ENCODE peak calls at places on chromosomes 4 and X, in nine cellular contexts. One of them, this sample, is unnamed.

GRCh38 chrX:136192839-136193414 is 45.6 kb downstream of the FHL1 start:
- DNase-seq in retinal pigment epithelial cell: no peak
- DNase-seq in upper lobe of right lung: no peak
- DNase-seq in heart left ventricle: no peak
- DNase-seq in lower leg skin: no peak
- DNase-seq in esophagus squamous epithelium: no peak
- DNase-seq in bronchial epithelial cell: no peak
- DNase-seq in OCI-LY7: no peak
- DNase-seq in fibroblast of lung: no peak
- DNase-seq in this sample: no peak

GRCh38 chrX:1518512-1518911 is 18.5 kb downstream of the P2RY8 start:
- DNase-seq in lower leg skin: peak
- DNase-seq in retinal pigment epithelial cell: no peak
- DNase-seq in esophagus squamous epithelium: no peak
- DNase-seq in OCI-LY7: peak
- DNase-seq in upper lobe of right lung: no peak
- DNase-seq in bronchial epithelial cell: no peak
- DNase-seq in fibroblast of lung: no peak
- DNase-seq in heart left ventricle: no peak
- DNase-seq in this sample: no peak

GRCh38 chr4:107279729-107280128 is 243.6 kb upstream of the DKK2 start:
- DNase-seq in fibroblast of lung: peak
- DNase-seq in esophagus squamous epithelium: no peak
- DNase-seq in lower leg skin: no peak
- DNase-seq in upper lobe of right lung: no peak
- DNase-seq in heart left ventricle: no peak
- DNase-seq in OCI-LY7: no peak
- DNase-seq in retinal pigment epithelial cell: no peak
- DNase-seq in bronchial epithelial cell: peak
- DNase-seq in this sample: no peak

GRCh38 chrX:71618303-71618721 is at the start of gene CXCR3:
- DNase-seq in upper lobe of right lung: peak
- DNase-seq in fibroblast of lung: no peak
- DNase-seq in retinal pigment epithelial cell: no peak
- DNase-seq in heart left ventricle: no peak
- DNase-seq in bronchial epithelial cell: no peak
- DNase-seq in esophagus squamous epithelium: no peak
- DNase-seq in OCI-LY7: peak
- DNase-seq in lower leg skin: no peak
- DNase-seq in this sample: no peak

GRCh38 chr4:154189346-154189745 is 302.3 kb downstream of the DCHS2 start:
- DNase-seq in OCI-LY7: no peak
- DNase-seq in upper lobe of right lung: no peak
- DNase-seq in bronchial epithelial cell: no peak
- DNase-seq in retinal pigment epithelial cell: no peak
- DNase-seq in esophagus squamous epithelium: no peak
- DNase-seq in fibroblast of lung: no peak
- DNase-seq in lower leg skin: no peak
- DNase-seq in heart left ventricle: no peak
- DNase-seq in this sample: no peak

GRCh38 chr4:72997409-72997808 is 72.1 kb downstream of the COX18 start:
- DNase-seq in upper lobe of right lung: peak
- DNase-seq in heart left ventricle: no peak
- DNase-seq in bronchial epithelial cell: peak
- DNase-seq in OCI-LY7: no peak
- DNase-seq in fibroblast of lung: no peak
- DNase-seq in esophagus squamous epithelium: no peak
- DNase-seq in retinal pigment epithelial cell: no peak
- DNase-seq in lower leg skin: no peak
- DNase-seq in this sample: no peak

GRCh38 chr4:153257151-153257620 is 52.9 kb downstream of the TRIM2 start:
- DNase-seq in retinal pigment epithelial cell: peak
- DNase-seq in OCI-LY7: no peak
- DNase-seq in fibroblast of lung: peak
- DNase-seq in esophagus squamous epithelium: no peak
- DNase-seq in upper lobe of right lung: no peak
- DNase-seq in bronchial epithelial cell: no peak
- DNase-seq in lower leg skin: no peak
- DNase-seq in heart left ventricle: no peak
- DNase-seq in this sample: peak

GRCh38 chrX:40007136-40007535 is 90.6 kb downstream of the BCOR start:
- DNase-seq in bronchial epithelial cell: no peak
- DNase-seq in heart left ventricle: no peak
- DNase-seq in upper lobe of right lung: no peak
- DNase-seq in lower leg skin: no peak
- DNase-seq in esophagus squamous epithelium: no peak
- DNase-seq in OCI-LY7: no peak
- DNase-seq in fibroblast of lung: no peak
- DNase-seq in retinal pigment epithelial cell: no peak
- DNase-seq in this sample: no peak

GRCh38 chr4:53100801-53101581 is 238.9 kb downstream of the RASL11B start:
- DNase-seq in fibroblast of lung: peak
- DNase-seq in lower leg skin: no peak
- DNase-seq in esophagus squamous epithelium: no peak
- DNase-seq in retinal pigment epithelial cell: peak
- DNase-seq in upper lobe of right lung: no peak
- DNase-seq in bronchial epithelial cell: peak
- DNase-seq in OCI-LY7: no peak
- DNase-seq in heart left ventricle: no peak
- DNase-seq in this sample: no peak

GRCh38 chrX:3757510-3758025 is 44.1 kb upstream of the PRKX start:
- DNase-seq in upper lobe of right lung: no peak
- DNase-seq in lower leg skin: no peak
- DNase-seq in heart left ventricle: no peak
- DNase-seq in OCI-LY7: no peak
- DNase-seq in fibroblast of lung: no peak
- DNase-seq in retinal pigment epithelial cell: no peak
- DNase-seq in bronchial epithelial cell: no peak
- DNase-seq in esophagus squamous epithelium: no peak
- DNase-seq in this sample: no peak

GRCh38 chr4:61950625-61951024 is 750.5 kb downstream of the ADGRL3 start:
- DNase-seq in heart left ventricle: no peak
- DNase-seq in esophagus squamous epithelium: no peak
- DNase-seq in retinal pigment epithelial cell: no peak
- DNase-seq in lower leg skin: no peak
- DNase-seq in bronchial epithelial cell: no peak
- DNase-seq in OCI-LY7: no peak
- DNase-seq in upper lobe of right lung: no peak
- DNase-seq in fibroblast of lung: no peak
- DNase-seq in this sample: no peak

GRCh38 chrX:13939741-13940597 is 89.7 kb downstream of the GEMIN8 start:
- DNase-seq in OCI-LY7: no peak
- DNase-seq in retinal pigment epithelial cell: peak
- DNase-seq in fibroblast of lung: no peak
- DNase-seq in heart left ventricle: no peak
- DNase-seq in bronchial epithelial cell: no peak
- DNase-seq in upper lobe of right lung: no peak
- DNase-seq in esophagus squamous epithelium: no peak
- DNase-seq in lower leg skin: no peak
- DNase-seq in this sample: no peak

GRCh38 chr4:121651597-121651996 is 45.2 kb downstream of the ANXA5 start:
- DNase-seq in bronchial epithelial cell: no peak
- DNase-seq in heart left ventricle: no peak
- DNase-seq in esophagus squamous epithelium: no peak
- DNase-seq in fibroblast of lung: no peak
- DNase-seq in upper lobe of right lung: no peak
- DNase-seq in lower leg skin: no peak
- DNase-seq in OCI-LY7: no peak
- DNase-seq in retinal pigment epithelial cell: no peak
- DNase-seq in this sample: no peak

GRCh38 chr4:71974681-71975080 is 57.1 kb upstream of the NPFFR2 start:
- DNase-seq in retinal pigment epithelial cell: peak
- DNase-seq in heart left ventricle: no peak
- DNase-seq in upper lobe of right lung: no peak
- DNase-seq in fibroblast of lung: peak
- DNase-seq in esophagus squamous epithelium: no peak
- DNase-seq in OCI-LY7: no peak
- DNase-seq in lower leg skin: no peak
- DNase-seq in bronchial epithelial cell: peak
- DNase-seq in this sample: no peak

GRCh38 chr4:108651068-108651794 is 832 bp downstream of the OSTC start:
- DNase-seq in heart left ventricle: no peak
- DNase-seq in retinal pigment epithelial cell: no peak
- DNase-seq in esophagus squamous epithelium: no peak
- DNase-seq in fibroblast of lung: peak
- DNase-seq in OCI-LY7: peak
- DNase-seq in bronchial epithelial cell: peak
- DNase-seq in upper lobe of right lung: no peak
- DNase-seq in lower leg skin: no peak
- DNase-seq in this sample: no peak

GRCh38 chr4:153393397-153393796 is 48.9 kb downstream of the MND1 start:
- DNase-seq in retinal pigment epithelial cell: peak
- DNase-seq in heart left ventricle: no peak
- DNase-seq in bronchial epithelial cell: peak
- DNase-seq in upper lobe of right lung: peak
- DNase-seq in esophagus squamous epithelium: no peak
- DNase-seq in OCI-LY7: no peak
- DNase-seq in fibroblast of lung: peak
- DNase-seq in lower leg skin: no peak
- DNase-seq in this sample: no peak

GRCh38 chrX:10901290-10901633 is 209.9 kb upstream of the HCCS start:
- DNase-seq in upper lobe of right lung: no peak
- DNase-seq in heart left ventricle: no peak
- DNase-seq in esophagus squamous epithelium: no peak
- DNase-seq in lower leg skin: no peak
- DNase-seq in fibroblast of lung: no peak
- DNase-seq in bronchial epithelial cell: no peak
- DNase-seq in retinal pigment epithelial cell: no peak
- DNase-seq in OCI-LY7: no peak
- DNase-seq in this sample: no peak

GRCh38 chr4:2649604-2650114 is 106.5 kb downstream of the TNIP2 start:
- DNase-seq in esophagus squamous epithelium: no peak
- DNase-seq in retinal pigment epithelial cell: no peak
- DNase-seq in lower leg skin: peak
- DNase-seq in fibroblast of lung: no peak
- DNase-seq in OCI-LY7: no peak
- DNase-seq in bronchial epithelial cell: no peak
- DNase-seq in heart left ventricle: no peak
- DNase-seq in upper lobe of right lung: peak
- DNase-seq in this sample: no peak

GRCh38 chr4:183097251-183098079 is 1.6 kb upstream of the WWC2 start:
- DNase-seq in bronchial epithelial cell: no peak
- DNase-seq in upper lobe of right lung: peak
- DNase-seq in retinal pigment epithelial cell: no peak
- DNase-seq in heart left ventricle: no peak
- DNase-seq in OCI-LY7: no peak
- DNase-seq in esophagus squamous epithelium: no peak
- DNase-seq in lower leg skin: peak
- DNase-seq in fibroblast of lung: peak
- DNase-seq in this sample: no peak

DNA sequence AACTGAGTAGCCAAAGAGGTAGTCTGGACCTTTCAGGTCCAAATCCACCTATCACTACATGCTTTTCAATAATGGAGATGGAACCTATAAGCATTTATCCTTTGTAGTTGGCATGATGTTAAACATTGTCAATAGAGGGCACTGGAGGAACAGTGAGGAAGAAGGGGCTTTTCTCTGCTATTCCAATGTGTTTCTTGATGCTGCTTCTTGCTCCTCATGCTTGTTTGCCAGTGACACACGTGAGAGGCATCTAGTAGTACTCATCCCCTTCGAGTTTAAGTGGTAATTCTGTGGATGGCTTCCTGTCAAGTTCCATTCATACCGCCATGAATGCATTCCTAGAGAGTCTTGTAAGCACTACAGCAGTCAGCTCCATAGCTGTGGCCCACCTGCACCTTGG is 84.0 kb downstream of the NAA11 start:
- DNase-seq in upper lobe of right lung: no peak
- DNase-seq in bronchial epithelial cell: peak
- DNase-seq in heart left ventricle: no peak
- DNase-seq in esophagus squamous epithelium: no peak
- DNase-seq in fibroblast of lung: peak
- DNase-seq in retinal pigment epithelial cell: peak
- DNase-seq in OCI-LY7: no peak
- DNase-seq in lower leg skin: no peak
- DNase-seq in this sample: no peak
- TF ChIP-seq CTCF in upper lobe of right lung: no peak
- TF ChIP-seq CTCF in bronchial epithelial cell: no peak
- TF ChIP-seq CTCF in heart left ventricle: peak
- TF ChIP-seq CTCF in esophagus squamous epithelium: no peak
- TF ChIP-seq CTCF in fibroblast of lung: no peak
- TF ChIP-seq CTCF in retinal pigment epithelial cell: peak
- TF ChIP-seq CTCF in OCI-LY7: peak
- TF ChIP-seq CTCF in lower leg skin: no peak
- TF ChIP-seq CTCF in this sample: no peak

DNA sequence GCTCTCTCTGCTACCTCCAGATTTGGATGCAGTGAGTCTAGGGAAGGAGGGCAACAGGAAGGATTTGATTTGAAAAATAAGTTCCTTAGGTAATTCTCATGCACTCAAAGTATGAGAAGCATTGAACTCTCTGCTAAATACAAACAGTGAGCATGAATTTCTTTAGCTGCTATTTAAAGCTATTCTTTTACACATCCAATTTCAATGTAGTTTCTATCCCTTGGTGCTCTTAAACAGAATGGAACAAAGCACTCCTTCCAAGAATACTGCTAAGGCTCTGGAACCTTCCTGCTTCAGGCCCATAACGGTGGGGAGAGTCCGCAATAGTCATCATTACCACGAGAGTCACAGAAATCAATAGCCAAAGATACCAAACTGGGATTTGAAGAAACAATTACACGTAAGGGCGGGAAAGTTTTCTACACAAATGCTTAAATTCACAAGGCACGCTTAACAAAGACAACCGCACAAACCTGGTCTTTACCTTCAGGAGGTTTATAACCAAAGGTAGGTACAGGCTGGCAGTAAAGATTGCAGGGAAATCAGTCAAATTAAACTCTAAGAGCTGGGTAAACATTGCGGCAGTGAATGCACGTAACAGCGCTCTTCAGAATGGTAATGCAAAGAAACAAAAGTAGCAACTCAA is 123.2 kb upstream of the NAP1L5 start:
- DNase-seq in fibroblast of lung: no peak
- DNase-seq in retinal pigment epithelial cell: no peak
- DNase-seq in upper lobe of right lung: no peak
- DNase-seq in esophagus squamous epithelium: no peak
- DNase-seq in lower leg skin: no peak
- DNase-seq in OCI-LY7: no peak
- DNase-seq in bronchial epithelial cell: peak
- DNase-seq in heart left ventricle: no peak
- DNase-seq in this sample: no peak
- H3K4me3 ChIP-seq in fibroblast of lung: peak
- H3K4me3 ChIP-seq in retinal pigment epithelial cell: peak
- H3K4me3 ChIP-seq in upper lobe of right lung: peak
- H3K4me3 ChIP-seq in esophagus squamous epithelium: peak
- H3K4me3 ChIP-seq in lower leg skin: no peak
- H3K4me3 ChIP-seq in OCI-LY7: no peak
- H3K4me3 ChIP-seq in bronchial epithelial cell: peak
- H3K4me3 ChIP-seq in heart left ventricle: no peak
- H3K4me3 ChIP-seq in this sample: peak

GRCh38 chr4:86294883-86295282 is 65.0 kb downstream of the MAPK10 start:
- DNase-seq in bronchial epithelial cell: no peak
- DNase-seq in upper lobe of right lung: no peak
- DNase-seq in esophagus squamous epithelium: no peak
- DNase-seq in retinal pigment epithelial cell: no peak
- DNase-seq in lower leg skin: no peak
- DNase-seq in fibroblast of lung: no peak
- DNase-seq in OCI-LY7: peak
- DNase-seq in heart left ventricle: no peak
- DNase-seq in this sample: no peak
- TF ChIP-seq CTCF in bronchial epithelial cell: no peak
- TF ChIP-seq CTCF in upper lobe of right lung: no peak
- TF ChIP-seq CTCF in esophagus squamous epithelium: no peak
- TF ChIP-seq CTCF in retinal pigment epithelial cell: no peak
- TF ChIP-seq CTCF in lower leg skin: no peak
- TF ChIP-seq CTCF in fibroblast of lung: no peak
- TF ChIP-seq CTCF in OCI-LY7: no peak
- TF ChIP-seq CTCF in heart left ventricle: no peak
- TF ChIP-seq CTCF in this sample: no peak

GRCh38 chrX:118973389-118974087 is 880 bp upstream of the LONRF3 start:
- DNase-seq in heart left ventricle: peak
- DNase-seq in bronchial epithelial cell: no peak
- DNase-seq in upper lobe of right lung: peak
- DNase-seq in esophagus squamous epithelium: no peak
- DNase-seq in lower leg skin: peak
- DNase-seq in OCI-LY7: no peak
- DNase-seq in fibroblast of lung: no peak
- DNase-seq in retinal pigment epithelial cell: no peak
- DNase-seq in this sample: no peak
- H3K4me3 ChIP-seq in heart left ventricle: no peak
- H3K4me3 ChIP-seq in bronchial epithelial cell: no peak
- H3K4me3 ChIP-seq in upper lobe of right lung: peak
- H3K4me3 ChIP-seq in esophagus squamous epithelium: peak
- H3K4me3 ChIP-seq in lower leg skin: no peak
- H3K4me3 ChIP-seq in OCI-LY7: no peak
- H3K4me3 ChIP-seq in fibroblast of lung: no peak
- H3K4me3 ChIP-seq in retinal pigment epithelial cell: no peak
- H3K4me3 ChIP-seq in this sample: peak

This sample was measured in dorsolateral prefrontal cortex.